ENCODE peak calls at places on chromosomes 11 and 22, in four cellular contexts. O, V, W and I are unnamed samples.

GRCh38 chr22:27507935-27508504 is 293.5 kb downstream of the MN1 start:
- DNase-seq in W (no peak), O (no peak), V (no peak), I (no peak)

GRCh38 chr22:45235101-45235777 is 5.5 kb downstream of the KIAA0930 start:
- DNase-seq in O (no peak), W (no peak), V (no peak), I (no peak)

GRCh38 chr22:49188091-49188490 is 639.6 kb downstream of the BRD1 start:
- DNase-seq in W (no peak), V (no peak), O (no peak), I (no peak)

GRCh38 chr22:49358041-49358440 is 469.6 kb downstream of the BRD1 start:
- DNase-seq in V (peak), W (no peak), O (no peak), I (peak)

GRCh38 chr11:64115751-64116522 is 50.0 kb downstream of the MACROD1 start:
- DNase-seq in O (no peak), W (no peak), V (no peak), I (no peak)

GRCh38 chr11:126530416-126530815 is 174.9 kb downstream of the ST3GAL4 start:
- DNase-seq in V (no peak), O (no peak), W (no peak), I (no peak)

GRCh38 chr11:78181155-78181554 is 7.3 kb downstream of the KCTD21 start:
- DNase-seq in W (no peak), V (no peak), O (no peak), I (no peak)

GRCh38 chr11:67486481-67487195 is 3.8 kb downstream of the AIP start:
- DNase-seq in V (no peak), W (no peak), O (no peak), I (no peak)

GRCh38 chr11:84437129-84438123 is 1151.3 kb upstream of the CCDC90B start:
- DNase-seq in O (no peak), W (no peak), V (peak), I (no peak)

DNA sequence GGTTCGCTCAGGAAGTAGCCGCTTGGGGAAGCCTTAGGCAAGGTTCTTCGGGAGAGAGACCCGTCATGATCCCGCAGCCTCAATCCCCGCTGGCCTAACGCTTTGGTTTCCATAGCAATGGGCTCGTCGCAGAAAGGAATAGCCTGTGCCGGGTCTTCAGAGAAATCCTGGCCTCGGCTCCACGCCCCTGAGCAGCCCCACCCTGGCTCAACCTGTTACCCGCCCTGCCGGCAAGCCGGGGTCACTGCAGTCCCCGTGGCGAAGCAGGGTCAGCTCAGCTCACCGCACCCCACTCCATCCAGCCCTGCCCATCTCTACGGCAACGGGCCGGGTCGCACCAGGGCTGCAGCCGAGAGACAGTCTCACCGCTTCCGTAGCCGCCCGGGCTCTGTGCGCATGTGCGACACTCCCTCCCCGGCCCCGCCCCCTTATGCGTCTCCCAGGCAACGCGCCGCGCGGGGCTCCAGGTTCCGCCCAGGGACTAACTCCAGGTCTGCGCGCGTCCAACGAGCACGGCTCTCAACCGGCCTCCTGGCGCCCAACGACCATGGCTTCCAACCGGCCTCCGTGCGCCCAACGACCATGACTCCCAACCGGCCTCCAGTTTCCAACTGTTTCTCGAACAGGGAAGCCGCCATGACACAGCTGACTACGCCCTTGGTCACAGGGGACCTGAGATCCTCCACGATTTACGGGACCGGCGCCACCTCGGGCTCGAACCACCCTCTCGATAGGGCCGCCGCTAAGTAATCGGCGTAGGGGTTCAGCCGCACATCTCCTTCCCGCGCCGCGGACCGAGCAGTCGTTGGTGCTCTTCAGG is at the start of gene DUSP18:
- DNase-seq in V (peak), W (peak), O (peak), I (peak)
- TF ChIP-seq CTCF in V (no peak), W (peak), O (peak), I (peak)

DNA sequence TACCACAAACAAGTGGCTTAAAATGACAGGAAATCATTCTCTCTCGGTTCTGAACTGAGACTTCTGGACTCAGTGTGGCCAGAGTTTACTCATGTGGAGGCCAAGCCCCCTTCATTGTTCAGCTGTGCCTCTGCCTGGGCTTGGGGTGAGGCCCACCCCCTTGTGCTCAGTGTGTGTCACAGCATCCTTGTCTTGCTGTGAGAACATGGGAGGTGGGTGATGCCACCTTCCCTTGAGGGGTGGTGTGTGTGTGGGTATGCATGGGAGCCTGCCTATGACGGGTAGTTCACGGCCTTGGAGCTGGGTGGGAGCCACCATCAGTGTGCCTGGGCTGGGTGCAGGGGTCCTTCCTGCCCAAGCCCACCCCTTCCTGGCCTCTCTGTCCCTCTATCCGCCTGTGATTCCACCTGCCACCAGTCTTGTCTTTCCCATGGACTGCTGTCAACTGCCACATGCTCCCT is 101.7 kb downstream of the MORC2 start:
- DNase-seq in W (no peak), O (no peak), V (no peak), I (no peak)
- TF ChIP-seq CTCF in W (peak), O (no peak), V (no peak), I (no peak)

GRCh38 chr22:39309364-39309861 is 10.0 kb downstream of the RPL3 start:
- DNase-seq in W (no peak), V (no peak), O (no peak), I (no peak)
- TF ChIP-seq CTCF in W (peak), V (no peak), O (no peak), I (peak)

GRCh38 chr11:58963551-58964075 is 24.3 kb downstream of the GLYATL1 start:
- DNase-seq in V (no peak), W (peak), O (no peak), I (no peak)
- TF ChIP-seq CTCF in V (no peak), W (peak), O (no peak), I (no peak)

DNA sequence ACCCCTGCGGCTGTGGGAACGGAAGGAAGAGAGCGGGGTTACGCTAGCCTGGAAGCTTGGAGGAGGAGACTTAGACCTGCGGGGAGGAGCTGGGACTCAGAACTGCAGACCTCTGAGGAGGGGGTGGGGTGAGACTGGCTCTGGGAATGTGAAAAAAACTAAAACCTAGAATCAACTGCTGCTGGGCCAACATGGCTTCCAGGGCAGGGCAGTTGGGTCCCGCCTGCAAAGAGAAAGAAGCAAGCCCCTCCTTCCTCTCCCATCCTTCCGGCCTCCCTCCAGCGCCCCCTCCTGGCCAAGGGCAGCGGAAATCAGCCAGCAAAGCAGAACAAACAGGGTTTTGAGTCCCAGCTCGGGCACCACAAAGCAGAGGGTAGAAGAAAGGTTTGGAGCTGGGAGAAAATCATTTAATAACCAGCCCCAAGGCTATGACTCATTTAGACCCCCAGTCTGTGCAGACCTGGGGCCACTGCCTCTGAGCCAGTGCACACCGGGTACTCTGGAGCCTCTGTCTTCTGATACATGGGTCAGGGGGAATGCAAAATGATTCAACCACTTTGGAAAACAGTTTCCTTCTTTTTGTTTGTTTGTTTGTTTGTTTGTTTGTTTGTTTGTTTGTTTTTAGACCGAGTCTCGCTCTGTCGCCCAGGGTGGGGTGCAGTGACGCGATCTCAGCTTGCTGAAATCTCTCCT is 7.3 kb upstream of the NCF4 start:
- DNase-seq in O (no peak), W (peak), V (peak), I (no peak)
- TF ChIP-seq CTCF in O (peak), W (peak), V (peak), I (peak)

GRCh38 chr22:41524809-41525449 is 19.3 kb downstream of the POLR3H start:
- DNase-seq in W (peak), O (no peak), V (peak), I (no peak)
- TF ChIP-seq CTCF in W (peak), O (peak), V (no peak), I (no peak)